ENCODE peak calls at places on chromosomes 3 and 15, in ten cellular contexts. One of them, this sample, is unnamed.

GRCh38 chr3:12343091-12343494 is 54.2 kb downstream of the PPARG start:
- DNase-seq in ELR: no peak
- DNase-seq in HTR-8/SVneo: no peak
- DNase-seq in islet precursor cell: no peak
- DNase-seq in NCI-H187 treated with DMSO at 0.1 percent for 48 hours: no peak
- DNase-seq in endothelial cell: no peak
- DNase-seq in AG04449: no peak
- DNase-seq in HEK293T: no peak
- DNase-seq in NCI-H774: no peak
- DNase-seq in effector memory CD4-positive, alpha-beta T cell: no peak
- DNase-seq in this sample: no peak

GRCh38 chr3:50675179-50676030 is 678 bp downstream of the DOCK3 start:
- DNase-seq in ELR: no peak
- DNase-seq in HTR-8/SVneo: no peak
- DNase-seq in islet precursor cell: peak; percentile 73
- DNase-seq in NCI-H187 treated with DMSO at 0.1 percent for 48 hours: no peak
- DNase-seq in endothelial cell: peak; percentile 65
- DNase-seq in AG04449: no peak
- DNase-seq in HEK293T: peak; percentile 76
- DNase-seq in NCI-H774: no peak
- DNase-seq in effector memory CD4-positive, alpha-beta T cell: peak; percentile 20
- DNase-seq in this sample: peak; percentile 48

GRCh38 chr3:37183375-37183831 is 9.0 kb upstream of the LRRFIP2 start:
- DNase-seq in ELR: peak; percentile 97
- DNase-seq in HTR-8/SVneo: no peak
- DNase-seq in islet precursor cell: no peak
- DNase-seq in NCI-H187 treated with DMSO at 0.1 percent for 48 hours: no peak
- DNase-seq in endothelial cell: no peak
- DNase-seq in AG04449: peak; percentile 65
- DNase-seq in HEK293T: no peak
- DNase-seq in NCI-H774: no peak
- DNase-seq in effector memory CD4-positive, alpha-beta T cell: no peak
- DNase-seq in this sample: peak; percentile 36

GRCh38 chr3:98172621-98173020 is 6.1 kb downstream of the OR5H15 start:
- DNase-seq in ELR: peak; percentile 2
- DNase-seq in HTR-8/SVneo: no peak
- DNase-seq in islet precursor cell: no peak
- DNase-seq in NCI-H187 treated with DMSO at 0.1 percent for 48 hours: no peak
- DNase-seq in endothelial cell: no peak
- DNase-seq in AG04449: no peak
- DNase-seq in HEK293T: no peak
- DNase-seq in NCI-H774: no peak
- DNase-seq in effector memory CD4-positive, alpha-beta T cell: no peak
- DNase-seq in this sample: no peak

GRCh38 chr3:151299006-151299405 is 17.6 kb downstream of the GPR87 start:
- DNase-seq in ELR: no peak
- DNase-seq in HTR-8/SVneo: no peak
- DNase-seq in islet precursor cell: no peak
- DNase-seq in NCI-H187 treated with DMSO at 0.1 percent for 48 hours: no peak
- DNase-seq in endothelial cell: no peak
- DNase-seq in AG04449: no peak
- DNase-seq in HEK293T: no peak
- DNase-seq in NCI-H774: no peak
- DNase-seq in effector memory CD4-positive, alpha-beta T cell: no peak
- DNase-seq in this sample: no peak

GRCh38 chr3:107674371-107674770 is 151.6 kb downstream of the BBX start:
- DNase-seq in ELR: no peak
- DNase-seq in HTR-8/SVneo: no peak
- DNase-seq in islet precursor cell: no peak
- DNase-seq in NCI-H187 treated with DMSO at 0.1 percent for 48 hours: no peak
- DNase-seq in endothelial cell: no peak
- DNase-seq in AG04449: no peak
- DNase-seq in HEK293T: no peak
- DNase-seq in NCI-H774: no peak
- DNase-seq in effector memory CD4-positive, alpha-beta T cell: no peak
- DNase-seq in this sample: no peak

GRCh38 chr3:59167756-59168155 is 117.9 kb upstream of the CFAP20DC start:
- DNase-seq in ELR: no peak
- DNase-seq in HTR-8/SVneo: no peak
- DNase-seq in islet precursor cell: no peak
- DNase-seq in NCI-H187 treated with DMSO at 0.1 percent for 48 hours: no peak
- DNase-seq in endothelial cell: no peak
- DNase-seq in AG04449: no peak
- DNase-seq in HEK293T: no peak
- DNase-seq in NCI-H774: no peak
- DNase-seq in effector memory CD4-positive, alpha-beta T cell: no peak
- DNase-seq in this sample: no peak

GRCh38 chr15:40340038-40340739 is 550 bp downstream of the CCDC9B start:
- DNase-seq in ELR: peak; percentile 65
- DNase-seq in HTR-8/SVneo: no peak
- DNase-seq in islet precursor cell: no peak
- DNase-seq in NCI-H187 treated with DMSO at 0.1 percent for 48 hours: no peak
- DNase-seq in endothelial cell: no peak
- DNase-seq in AG04449: no peak
- DNase-seq in HEK293T: no peak
- DNase-seq in NCI-H774: no peak
- DNase-seq in effector memory CD4-positive, alpha-beta T cell: no peak
- DNase-seq in this sample: peak; percentile 33

GRCh38 chr3:99678926-99679325 is 40.5 kb downstream of the COL8A1 start:
- DNase-seq in ELR: no peak
- DNase-seq in HTR-8/SVneo: no peak
- DNase-seq in islet precursor cell: no peak
- DNase-seq in NCI-H187 treated with DMSO at 0.1 percent for 48 hours: no peak
- DNase-seq in endothelial cell: no peak
- DNase-seq in AG04449: no peak
- DNase-seq in HEK293T: no peak
- DNase-seq in NCI-H774: no peak
- DNase-seq in effector memory CD4-positive, alpha-beta T cell: no peak
- DNase-seq in this sample: no peak

GRCh38 chr3:132622756-132623155 is 25.7 kb downstream of the ACKR4 start:
- DNase-seq in ELR: no peak
- DNase-seq in HTR-8/SVneo: no peak
- DNase-seq in islet precursor cell: no peak
- DNase-seq in NCI-H187 treated with DMSO at 0.1 percent for 48 hours: no peak
- DNase-seq in endothelial cell: no peak
- DNase-seq in AG04449: no peak
- DNase-seq in HEK293T: no peak
- DNase-seq in NCI-H774: no peak
- DNase-seq in effector memory CD4-positive, alpha-beta T cell: no peak
- DNase-seq in this sample: no peak

GRCh38 chr3:194688207-194688711 is 2.6 kb downstream of the FAM43A start:
- DNase-seq in ELR: peak; percentile 11
- DNase-seq in HTR-8/SVneo: peak; percentile 40
- DNase-seq in islet precursor cell: peak; percentile 70
- DNase-seq in NCI-H187 treated with DMSO at 0.1 percent for 48 hours: no peak
- DNase-seq in endothelial cell: peak; percentile 51
- DNase-seq in AG04449: no peak
- DNase-seq in HEK293T: no peak
- DNase-seq in NCI-H774: peak; percentile 26
- DNase-seq in effector memory CD4-positive, alpha-beta T cell: peak; percentile 24
- DNase-seq in this sample: no peak

GRCh38 chr3:106299300-106300098 is 430.7 kb upstream of the CBLB start:
- DNase-seq in ELR: peak; percentile 48
- DNase-seq in HTR-8/SVneo: peak; percentile 1
- DNase-seq in islet precursor cell: no peak
- DNase-seq in NCI-H187 treated with DMSO at 0.1 percent for 48 hours: no peak
- DNase-seq in endothelial cell: no peak
- DNase-seq in AG04449: no peak
- DNase-seq in HEK293T: no peak
- DNase-seq in NCI-H774: no peak
- DNase-seq in effector memory CD4-positive, alpha-beta T cell: no peak
- DNase-seq in this sample: no peak

GRCh38 chr15:44130778-44131177 is 64.3 kb downstream of the FRMD5 start:
- DNase-seq in ELR: peak; percentile 28
- DNase-seq in HTR-8/SVneo: no peak
- DNase-seq in islet precursor cell: no peak
- DNase-seq in NCI-H187 treated with DMSO at 0.1 percent for 48 hours: no peak
- DNase-seq in endothelial cell: no peak
- DNase-seq in AG04449: no peak
- DNase-seq in HEK293T: no peak
- DNase-seq in NCI-H774: no peak
- DNase-seq in effector memory CD4-positive, alpha-beta T cell: no peak
- DNase-seq in this sample: no peak

GRCh38 chr3:58066842-58067241 is 58.6 kb downstream of the FLNB start:
- DNase-seq in ELR: peak; percentile 40
- DNase-seq in HTR-8/SVneo: no peak
- DNase-seq in islet precursor cell: no peak
- DNase-seq in NCI-H187 treated with DMSO at 0.1 percent for 48 hours: no peak
- DNase-seq in endothelial cell: no peak
- DNase-seq in AG04449: no peak
- DNase-seq in HEK293T: no peak
- DNase-seq in NCI-H774: no peak
- DNase-seq in effector memory CD4-positive, alpha-beta T cell: no peak
- DNase-seq in this sample: no peak

This sample was measured in SW480.